ENCODE peak calls at places on chromosomes 1 and 21, in four cellular contexts. S is endothelial cell of umbilical vein, T is mammary epithelial cell, X is PC-3. Q is an unnamed sample.
A peak's percentile ranks its signal among the peaks of the same experiment; 100 is the strongest.

GRCh38 chr21:32735524-32735923 is 7.7 kb upstream of the SYNJ1 start:
- DNase-seq in S (no peak), T (no peak), X (no peak), Q (no peak)

GRCh38 chr1:202205523-202206190 is 12.1 kb downstream of the LGR6 start:
- DNase-seq in S (no peak), T (no peak), X (no peak), Q (no peak)

GRCh38 chr1:224784606-224785328 is 144.7 kb upstream of the DNAH14 start:
- DNase-seq in S (no peak), T (peak; percentile 32), X (peak; percentile 20), Q (peak; percentile 78)

GRCh38 chr1:99455760-99456159 is 190.2 kb upstream of the PALMD start:
- DNase-seq in S (no peak), T (no peak), X (no peak), Q (no peak)

GRCh38 chr1:87182611-87183010 is 146.1 kb upstream of the LMO4 start:
- DNase-seq in S (no peak), T (peak; percentile 77), X (peak; percentile 7), Q (no peak)

GRCh38 chr1:94254073-94254810 is 16.9 kb upstream of the ARHGAP29 start:
- DNase-seq in S (peak; percentile 76), T (no peak), X (peak; percentile 93), Q (peak; percentile 52)

GRCh38 chr1:225567789-225568188 is 85.1 kb downstream of the ENAH start:
- DNase-seq in S (peak; percentile 22), T (no peak), X (peak; percentile 34), Q (peak; percentile 22)

GRCh38 chr1:36211307-36211706 is 12.9 kb upstream of the THRAP3 start:
- DNase-seq in S (no peak), T (no peak), X (no peak), Q (no peak)

GRCh38 chr21:43209575-43210453 is 41.0 kb downstream of the CRYAA start:
- DNase-seq in S (no peak), T (no peak), X (peak; percentile 94), Q (peak; percentile 6)

GRCh38 chr1:35717911-35718476 is 690 bp downstream of the C1orf216 start:
- DNase-seq in S (peak; percentile 51), T (peak; percentile 37), X (peak; percentile 65), Q (peak; percentile 72)

GRCh38 chr1:42420145-42420544 is 35.7 kb downstream of the ZMYND12 start:
- DNase-seq in S (no peak), T (no peak), X (no peak), Q (no peak)

GRCh38 chr1:36764796-36765195 is 269.5 kb downstream of the GRIK3 start:
- DNase-seq in S (no peak), T (no peak), X (no peak), Q (no peak)

GRCh38 chr1:67078291-67078690 is 24.3 kb upstream of the SLC35D1 start:
- DNase-seq in S (no peak), T (no peak), X (no peak), Q (no peak)

GRCh38 chr1:183590225-183591191 is at the start of gene NCF2:
- DNase-seq in S (no peak), T (peak; percentile 68), X (no peak), Q (no peak)

GRCh38 chr1:97192872-97193572 is 471.4 kb downstream of the PTBP2 start:
- DNase-seq in S (peak; percentile 97), T (peak; percentile 92), X (peak; percentile 98), Q (peak; percentile 95)

GRCh38 chr1:43530483-43531452 is at the start of gene PTPRF:
- DNase-seq in S (peak; percentile 60), T (peak; percentile 35), X (peak; percentile 70), Q (peak; percentile 52)

GRCh38 chr1:233113009-233113712 is 162.8 kb downstream of the NTPCR start:
- DNase-seq in S (peak; percentile 89), T (peak; percentile 99), X (peak; percentile 99), Q (peak; percentile 100)

GRCh38 chr1:983736-984475 is 2.0 kb upstream of the PERM1 start:
- DNase-seq in S (no peak), T (no peak), X (peak; percentile 59), Q (no peak)

GRCh38 chr1:22641906-22642636 is 1.4 kb upstream of the C1QC start:
- DNase-seq in S (peak; percentile 43), T (peak; percentile 19), X (peak; percentile 69), Q (peak; percentile 42)

GRCh38 chr1:110393691-110394564 is 3.1 kb upstream of the SLC16A4 start:
- DNase-seq in S (peak; percentile 5), T (peak; percentile 79), X (peak; percentile 89), Q (peak; percentile 85)

GRCh38 chr1:195251900-195252299 is 1356.3 kb downstream of the KCNT2 start:
- DNase-seq in S (no peak), T (no peak), X (no peak), Q (no peak)

GRCh38 chr1:187270256-187270655 is 441.5 kb downstream of the PLA2G4A start:
- DNase-seq in S (no peak), T (no peak), X (no peak), Q (no peak)

GRCh38 chr1:203048555-203049051 is 22.3 kb downstream of the PPFIA4 start:
- DNase-seq in S (no peak), T (no peak), X (no peak), Q (no peak)

GRCh38 chr1:59669752-59670312 is 144.9 kb upstream of the HOOK1 start:
- DNase-seq in S (no peak), T (peak; percentile 34), X (no peak), Q (peak; percentile 77)

GRCh38 chr1:159803946-159804695 is 2.0 kb downstream of the FCRL6 start:
- DNase-seq in S (no peak), T (no peak), X (no peak), Q (no peak)

GRCh38 chr1:48617227-48617626 is 145.2 kb upstream of the SPATA6 start:
- DNase-seq in S (no peak), T (peak; percentile 53), X (no peak), Q (peak; percentile 74)

DNA sequence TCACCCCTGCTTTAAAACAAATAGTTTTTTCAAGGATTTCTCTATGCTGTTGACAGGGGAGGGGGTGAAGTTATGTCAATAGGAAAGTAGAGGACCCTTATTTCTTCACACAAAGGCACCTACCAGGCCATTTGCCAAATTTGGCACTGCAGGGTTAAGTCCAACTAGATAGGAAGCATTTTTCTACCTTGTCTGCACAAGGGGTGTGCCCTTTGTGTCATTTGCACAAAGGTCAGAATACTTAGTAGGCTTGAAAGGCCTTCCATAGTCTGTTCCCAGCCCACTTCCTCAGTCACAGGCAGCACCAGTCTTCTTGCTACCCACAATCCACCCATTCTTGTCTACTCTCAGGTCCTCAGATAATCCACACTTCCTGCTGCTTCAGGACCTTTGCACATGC is 7.0 kb downstream of the TACSTD2 start:
- DNase-seq in S (no peak), T (no peak), X (no peak), Q (no peak)
- H3K9ac ChIP-seq in S (no peak overlapping the region), T (no peak overlapping the region), X (no peak overlapping the region), Q (no peak overlapping the region)

DNA sequence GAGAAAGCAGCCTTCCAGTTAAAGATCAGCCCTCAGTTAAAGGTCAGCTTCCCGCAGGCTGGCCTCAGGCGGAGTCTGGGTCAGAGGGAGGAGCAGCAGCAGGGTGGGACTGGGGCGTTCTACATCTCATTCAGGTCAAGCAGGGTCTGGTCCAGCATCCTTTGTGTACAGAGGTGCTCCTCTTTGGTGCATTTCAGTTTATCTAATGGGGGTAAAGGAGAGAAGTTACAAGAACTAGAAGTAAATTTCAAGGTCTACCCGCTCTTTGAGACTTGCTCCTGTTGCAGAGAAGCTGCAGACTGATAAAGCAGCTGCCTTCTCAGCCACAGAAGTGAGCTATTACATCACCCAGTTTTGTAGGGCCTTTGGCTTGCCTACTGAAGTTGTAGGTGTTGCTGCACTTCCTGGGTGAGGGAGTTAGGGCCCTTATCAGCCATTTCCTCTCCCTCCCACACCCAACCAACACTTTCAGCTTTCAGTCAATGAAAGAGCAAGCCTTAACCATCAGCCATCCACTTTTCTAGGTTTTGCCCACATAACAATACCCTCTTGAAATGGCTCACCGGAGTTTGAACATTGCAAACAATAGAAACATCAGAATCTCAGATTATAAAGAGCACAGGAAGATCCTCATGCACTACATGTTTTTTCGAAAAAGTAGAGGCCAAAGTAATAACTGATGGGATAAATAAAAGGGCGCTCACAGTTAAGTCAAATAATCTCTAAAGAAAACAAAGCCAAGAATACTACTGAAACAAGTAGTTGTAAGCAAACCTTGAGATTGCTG is 2.8 kb upstream of the NUP210L start:
- DNase-seq in S (no peak), T (no peak), X (no peak), Q (peak; percentile 70)
- H3K36me3 ChIP-seq in S (peaks cover 20% of the 10 kb centered on the region), T (peaks cover 42% of the 10 kb centered on the region), X (peaks cover 63% of the 10 kb centered on the region), Q (peaks cover 6% of the 10 kb centered on the region)

GRCh38 chr1:227779021-227779441 is 36.4 kb upstream of the PRSS38 start:
- DNase-seq in S (no peak), T (no peak), X (no peak), Q (no peak)

GRCh38 chr1:227782226-227782625 is 33.2 kb upstream of the PRSS38 start:
- DNase-seq in S (no peak), T (no peak), X (no peak), Q (no peak)

GRCh38 chr1:227779651-227780050 is 35.8 kb upstream of the PRSS38 start:
- DNase-seq in S (no peak), T (no peak), X (no peak), Q (no peak)

GRCh38 chr1:227781314-227781930 is 34.1 kb upstream of the PRSS38 start:
- DNase-seq in S (no peak), T (no peak), X (no peak), Q (no peak)

DNA sequence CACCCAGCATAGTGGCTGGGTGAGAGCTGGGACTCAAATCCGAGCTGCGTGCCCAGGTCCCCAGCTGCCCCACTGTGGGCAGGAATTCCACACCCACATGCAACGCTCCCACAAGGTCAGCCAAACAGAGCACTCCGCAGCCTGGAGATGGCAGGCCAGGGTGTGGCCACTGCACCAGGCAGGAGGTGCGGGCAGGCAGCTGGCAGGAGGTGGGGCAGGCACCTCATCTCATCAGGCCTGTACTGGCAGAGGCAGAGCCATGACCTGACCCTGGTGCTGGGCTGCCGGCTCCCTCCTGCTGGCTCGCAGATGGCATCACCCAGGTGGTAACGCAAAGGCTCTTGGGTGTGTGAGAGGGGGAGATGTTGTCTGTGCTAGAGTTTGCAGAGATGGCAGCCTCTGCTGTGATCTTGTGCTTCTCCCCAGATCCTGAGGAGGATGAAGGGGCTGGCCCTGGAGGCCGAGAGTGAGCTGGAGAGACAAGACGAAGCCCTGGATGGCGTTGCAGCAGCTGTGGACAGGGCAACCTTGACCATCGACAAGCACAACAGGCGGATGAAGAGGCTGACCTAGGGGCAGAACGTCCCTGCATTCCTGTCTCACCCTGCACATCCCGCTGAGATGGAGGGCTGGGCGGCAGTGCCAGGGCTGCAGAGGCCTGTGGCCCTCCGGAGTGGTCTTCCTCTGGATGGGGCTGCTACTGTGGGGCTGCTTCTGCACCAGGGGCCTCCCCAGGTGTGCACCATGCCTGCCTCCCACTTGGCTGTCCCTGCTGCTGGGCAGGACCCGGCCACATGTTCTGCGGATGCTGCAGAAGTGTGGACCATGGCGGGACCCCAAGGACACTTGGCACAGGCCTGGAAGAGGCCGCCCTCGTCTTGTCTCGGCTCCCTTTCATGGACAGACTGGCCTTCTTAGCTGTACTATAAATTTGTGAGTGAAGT is 35.1 kb upstream of the PRSS38 start:
- DNase-seq in S (no peak), T (no peak), X (no peak), Q (no peak)
- H3K9ac ChIP-seq in S (no peak overlapping the region), T (no peak overlapping the region), X (no peak overlapping the region), Q (no peak overlapping the region)

DNA sequence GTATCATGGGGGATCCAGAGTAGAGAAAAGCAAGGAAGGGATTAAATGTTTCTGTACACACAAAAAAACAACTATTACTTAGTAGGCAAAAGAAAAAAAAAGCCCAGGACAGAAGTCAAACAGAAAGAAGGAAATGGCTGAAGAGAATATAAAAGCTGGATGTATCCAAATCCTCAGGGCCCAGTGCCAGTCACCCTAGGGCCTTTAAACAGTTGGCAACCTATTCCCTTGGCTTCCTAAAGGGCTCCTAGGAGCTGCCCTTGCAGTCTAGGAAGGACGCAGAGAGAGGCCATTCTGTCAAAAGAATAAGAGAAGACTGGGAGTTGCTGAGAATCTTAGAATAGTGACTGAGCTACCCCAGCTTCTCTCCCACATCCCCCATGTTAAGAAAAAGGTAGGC is 5.0 kb downstream of the B4GALT3 start:
- DNase-seq in S (no peak), T (no peak), X (no peak), Q (no peak)
- H3K36me3 ChIP-seq in S (peaks cover 24% of the 10 kb centered on the region), T (peaks cover 23% of the 10 kb centered on the region), X (peaks cover 47% of the 10 kb centered on the region), Q (peaks cover 9% of the 10 kb centered on the region)

Q was measured in fibroblast of lung.